ENCODE peak calls at places on chromosomes 7 and 10, in four cellular contexts. Y, K, S and I are unnamed samples.
A peak's percentile ranks its signal among the peaks of the same experiment; 100 is the strongest.

GRCh38 chr7:18384491-18385143 is 110.9 kb upstream of the HDAC9 start:
- DNase-seq in Y (no peak), K (no peak), S (no peak), I (no peak)

GRCh38 chr7:102424129-102424551 is 9.2 kb upstream of the ORAI2 start:
- DNase-seq in Y (no peak), S (no peak), K (no peak), I (no peak)

GRCh38 chr7:149872419-149873073 is 1.2 kb upstream of the ATP6V0E2 start:
- DNase-seq in S (peak; percentile 81), K (peak; percentile 90), Y (no peak), I (peak; percentile 89)

GRCh38 chr7:46191776-46192175 is 270.7 kb upstream of the IGFBP3 start:
- DNase-seq in K (no peak), S (no peak), Y (no peak), I (no peak)

GRCh38 chr7:105678811-105679495 is 97.7 kb upstream of the EFCAB10 start:
- DNase-seq in Y (no peak), S (no peak), K (no peak), I (no peak)

GRCh38 chr10:89391882-89392756 is at the start of gene IFIT1:
- DNase-seq in S (peak; percentile 82), Y (peak; percentile 80), K (peak; percentile 30), I (peak; percentile 66)

GRCh38 chr7:149865437-149865836 is 8.3 kb upstream of the ATP6V0E2 start:
- DNase-seq in S (no peak), Y (no peak), K (no peak), I (no peak)

GRCh38 chr10:49651917-49652316 is 27.5 kb upstream of the C10orf53 start:
- DNase-seq in S (no peak), Y (no peak), K (no peak), I (no peak)

GRCh38 chr10:114821915-114822770 is 563 bp downstream of the FHIP2A start:
- DNase-seq in S (peak; percentile 6), K (peak; percentile 31), Y (no peak), I (peak; percentile 46)

GRCh38 chr7:87216701-87217508 is 2.6 kb downstream of the TMEM243 start:
- DNase-seq in S (no peak), Y (peak; percentile 97), K (no peak), I (no peak)

DNA sequence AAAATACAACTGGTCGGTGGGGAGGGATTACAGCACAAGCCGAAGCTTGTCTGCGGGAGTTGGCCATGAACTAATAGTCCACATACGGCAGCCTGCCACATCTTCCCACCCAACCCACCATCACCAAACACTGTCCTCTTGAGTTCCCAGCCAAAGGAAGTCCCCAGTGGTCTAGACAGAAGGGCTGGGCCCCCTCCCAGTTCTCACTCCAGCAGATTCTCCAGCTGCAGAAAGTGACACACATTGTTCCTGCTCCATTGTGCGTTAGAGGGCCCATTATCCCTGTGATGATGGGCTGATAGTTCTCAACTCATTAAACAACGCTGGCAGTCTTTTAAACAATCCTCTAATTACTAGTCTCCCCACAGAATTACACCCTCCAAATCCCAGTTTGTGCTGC is 148.0 kb downstream of the FGFR2 start:
- DNase-seq in Y (no peak), S (no peak), K (no peak), I (no peak)
- TF ChIP-seq FOXK2 in Y (no peak), S (no peak), K (no peak), I (no peak)

DNA sequence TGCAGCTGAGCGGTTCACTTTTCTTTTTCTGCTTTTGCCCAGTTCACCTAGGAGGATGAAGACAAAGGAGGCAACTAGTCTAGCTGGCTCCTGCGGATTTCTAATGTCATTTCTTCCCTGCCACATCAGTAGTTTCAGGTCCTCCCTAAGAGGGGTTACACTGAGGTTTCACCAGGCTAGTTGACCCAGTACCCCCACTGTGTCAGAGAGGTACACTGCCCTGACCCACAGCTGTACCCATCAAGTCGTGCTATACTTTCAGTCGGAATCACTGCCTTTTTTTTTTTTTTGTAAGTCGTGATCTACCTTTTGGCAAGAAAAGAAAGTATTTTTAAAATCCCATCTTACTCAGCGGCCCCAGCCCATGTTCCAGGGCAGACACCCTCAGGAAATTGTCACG is 243.5 kb downstream of the CELF2 start:
- DNase-seq in K (no peak), S (no peak), Y (no peak), I (no peak)
- TF ChIP-seq TARDBP in K (no peak), S (no peak), Y (no peak), I (no peak)

DNA sequence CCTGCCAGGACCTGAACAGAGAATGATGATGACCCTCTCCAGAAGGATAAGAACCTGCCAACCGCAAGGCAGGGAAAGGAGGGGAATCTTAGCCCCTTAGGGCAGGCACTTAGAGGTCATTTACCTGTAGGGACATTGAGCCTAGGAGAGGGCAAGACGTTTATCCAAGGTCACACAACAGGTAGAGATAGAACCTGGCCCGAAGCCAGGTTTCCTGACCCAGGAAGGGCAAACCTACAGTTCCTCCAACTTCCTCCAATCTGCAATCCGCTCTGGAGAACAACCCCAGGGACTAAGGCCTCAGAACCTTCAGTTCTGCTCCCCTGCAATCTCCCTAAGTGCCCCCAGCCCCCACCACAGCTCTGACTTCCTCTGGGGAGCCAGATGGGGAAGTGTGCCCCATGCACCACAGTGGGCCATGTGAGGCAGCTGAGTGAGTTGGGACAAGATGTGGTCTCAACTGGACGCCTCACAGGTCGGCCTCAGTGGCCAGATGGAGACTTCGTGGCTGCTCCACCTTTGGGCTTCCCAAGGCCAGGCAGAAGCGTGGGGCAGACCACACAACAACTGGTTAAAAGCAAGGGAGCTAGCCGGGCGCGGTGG is 1.4 kb upstream of the PSAP start:
- DNase-seq in K (no peak), S (no peak), Y (no peak), I (no peak)
- TF ChIP-seq FOXK2 in K (no peak), S (no peak), Y (no peak), I (no peak)

DNA sequence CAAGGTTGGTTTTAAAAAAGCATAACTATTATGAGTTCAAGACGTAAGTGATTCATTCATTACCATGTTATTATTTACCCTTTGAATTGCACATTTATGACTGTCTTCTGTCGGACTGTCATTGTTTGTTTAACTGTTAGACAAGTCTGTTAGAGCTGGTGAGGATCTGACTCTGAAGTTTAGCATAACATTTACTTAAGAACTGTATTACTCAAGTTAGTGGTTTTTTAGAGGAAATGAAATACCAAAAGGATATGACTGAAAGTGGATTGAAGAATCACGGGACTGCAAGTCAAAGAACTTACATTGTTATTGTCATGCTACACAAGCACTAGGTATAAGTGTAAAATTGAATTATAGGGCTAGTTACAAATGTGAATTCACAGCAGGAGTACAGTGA is 2.2 kb downstream of the CSGALNACT2 start:
- DNase-seq in S (peak; percentile 79), Y (no peak), K (no peak), I (no peak)
- TF ChIP-seq TARDBP in S (no peak), Y (no peak), K (no peak), I (no peak)